ENCODE peak calls at places on chromosome 9, in eight cellular contexts. Q, W, J, M, E, T, O and H are unnamed samples.

GRCh38 chr9:91159664-91160121 is 202.0 kb downstream of the AUH start:
- DNase-seq in Q (no peak), W (no peak), J (no peak), M (peak), E (no peak), T (no peak), O (no peak), H (no peak)

GRCh38 chr9:79256691-79257213 is 315.0 kb upstream of the TLE4 start:
- DNase-seq in Q (no peak), W (peak), J (no peak), M (no peak), E (no peak), T (peak), O (no peak), H (no peak)

GRCh38 chr9:137049544-137050449 is 3.8 kb upstream of the NPDC1 start:
- DNase-seq in Q (peak), W (no peak), J (peak), M (no peak), E (no peak), T (peak), O (peak), H (peak)

GRCh38 chr9:136327313-136327971 is at the start of gene GPSM1:
- DNase-seq in Q (peak), W (no peak), J (no peak), M (peak), E (no peak), T (peak), O (no peak), H (peak)

GRCh38 chr9:134757206-134757975 is 115.8 kb downstream of the COL5A1 start:
- DNase-seq in Q (no peak), W (no peak), J (no peak), M (no peak), E (no peak), T (no peak), O (no peak), H (no peak)

GRCh38 chr9:92759990-92760893 is 4.4 kb downstream of the BICD2 start:
- DNase-seq in Q (no peak), W (no peak), J (no peak), M (peak), E (no peak), T (no peak), O (peak), H (no peak)

GRCh38 chr9:9938432-9938831 is 674.4 kb downstream of the PTPRD start:
- DNase-seq in Q (no peak), W (no peak), J (no peak), M (no peak), E (no peak), T (no peak), O (no peak), H (no peak)

GRCh38 chr9:75432888-75433287 is 344.6 kb downstream of the OSTF1 start:
- DNase-seq in Q (no peak), W (no peak), J (no peak), M (no peak), E (no peak), T (no peak), O (no peak), H (no peak)

GRCh38 chr9:16191691-16192402 is 639.0 kb downstream of the CCDC171 start:
- DNase-seq in Q (peak), W (peak), J (peak), M (peak), E (peak), T (peak), O (peak), H (peak)

GRCh38 chr9:13088734-13089427 is 190.6 kb downstream of the MPDZ start:
- DNase-seq in Q (peak), W (peak), J (peak), M (no peak), E (peak), T (peak), O (peak), H (peak)

GRCh38 chr9:74951725-74952151 is 974 bp downstream of the C9orf40 start:
- DNase-seq in Q (peak), W (peak), J (peak), M (peak), E (no peak), T (peak), O (peak), H (peak)

GRCh38 chr9:91186311-91187101 is 175.2 kb downstream of the AUH start:
- DNase-seq in Q (no peak), W (peak), J (no peak), M (no peak), E (no peak), T (peak), O (no peak), H (no peak)

GRCh38 chr9:136970361-136970760 is 6.9 kb upstream of the PTGDS start:
- DNase-seq in Q (no peak), W (no peak), J (no peak), M (no peak), E (no peak), T (no peak), O (no peak), H (no peak)

GRCh38 chr9:109387206-109387605 is 66.3 kb upstream of the EPB41L4B start:
- DNase-seq in Q (no peak), W (no peak), J (no peak), M (no peak), E (no peak), T (no peak), O (no peak), H (no peak)

GRCh38 chr9:132609184-132609583 is 26.8 kb downstream of the BARHL1 start:
- DNase-seq in Q (no peak), W (no peak), J (no peak), M (no peak), E (no peak), T (no peak), O (no peak), H (no peak)

DNA sequence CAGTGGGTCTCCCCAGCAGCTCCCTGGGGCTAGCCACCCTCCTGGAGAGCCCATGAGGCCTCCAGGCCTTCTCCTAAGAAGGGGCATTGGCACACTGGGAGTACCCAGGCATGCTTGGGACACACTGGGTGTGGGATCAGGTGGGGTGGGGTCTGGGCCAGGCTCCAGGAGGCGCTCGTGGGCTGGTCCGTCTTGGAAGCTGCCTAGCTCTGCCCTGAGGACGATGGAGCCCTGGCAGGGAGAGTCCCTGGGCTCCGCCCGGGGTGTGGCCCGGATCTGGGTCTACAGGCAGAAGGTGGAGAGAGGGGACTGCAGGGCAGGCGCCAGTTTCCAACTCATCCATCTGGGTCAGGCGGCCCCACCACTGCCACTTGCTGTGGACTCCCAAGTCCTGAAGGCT is 2.4 kb downstream of the PRRX2 start:
- DNase-seq in Q (no peak), W (no peak), J (no peak), M (no peak), E (no peak), T (no peak), O (no peak), H (no peak)
- TF ChIP-seq CTCF in Q (no peak), W (no peak), J (no peak), M (no peak), E (peak), T (no peak), O (no peak), H (no peak)

DNA sequence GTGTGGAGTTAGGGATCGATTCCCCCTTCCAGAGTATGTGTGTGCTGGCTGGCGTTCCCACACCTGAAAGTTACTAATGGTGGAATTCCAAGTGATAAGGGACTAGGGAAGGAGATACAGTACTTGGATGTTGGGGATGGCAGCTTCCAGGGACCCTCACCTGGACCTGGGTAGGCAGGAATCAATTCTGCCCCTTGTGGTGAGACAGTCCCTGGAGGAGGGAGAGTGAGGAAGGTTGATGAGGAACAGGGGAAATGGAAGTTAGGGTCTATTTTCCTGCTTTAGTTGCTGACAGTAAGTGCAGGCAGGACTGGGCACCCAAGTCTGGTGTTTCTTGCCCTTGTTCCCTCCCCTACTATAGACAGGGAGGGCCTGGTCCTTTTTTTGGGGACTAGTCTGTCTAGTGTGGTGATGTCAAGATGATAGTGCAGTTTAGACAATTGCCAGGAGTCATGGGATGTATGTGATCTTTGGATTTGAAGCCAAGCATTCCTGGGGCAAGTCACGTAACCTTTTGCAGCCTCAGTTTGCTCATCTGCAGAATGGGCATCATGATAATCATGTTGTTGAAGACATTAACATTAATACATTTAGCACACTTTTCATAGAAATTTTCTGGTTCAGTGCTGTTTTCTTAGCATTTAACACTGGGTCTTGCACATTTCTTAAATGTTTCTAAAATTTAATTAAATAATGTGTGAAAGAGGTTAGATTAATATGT is 51.7 kb downstream of the DAB2IP start:
- DNase-seq in Q (no peak), W (no peak), J (no peak), M (no peak), E (no peak), T (no peak), O (no peak), H (no peak)
- TF ChIP-seq CTCF in Q (peak), W (no peak), J (peak), M (no peak), E (peak), T (no peak), O (peak), H (no peak)

GRCh38 chr9:97376902-97377301 is 35.0 kb upstream of the TDRD7 start:
- DNase-seq in Q (no peak), W (no peak), J (no peak), M (no peak), E (no peak), T (no peak), O (no peak), H (no peak)
- TF ChIP-seq CTCF in Q (no peak), W (no peak), J (no peak), M (no peak), E (no peak), T (no peak), O (no peak), H (no peak)

GRCh38 chr9:130045657-130046450 is 2.9 kb upstream of the FNBP1 start:
- DNase-seq in Q (no peak), W (no peak), J (no peak), M (no peak), E (no peak), T (no peak), O (no peak), H (no peak)

GRCh38 chr9:130041648-130042405 is 1.2 kb downstream of the FNBP1 start:
- DNase-seq in Q (no peak), W (no peak), J (no peak), M (peak), E (no peak), T (peak), O (no peak), H (peak)

GRCh38 chr9:130042406-130042930 is 521 bp downstream of the FNBP1 start:
- DNase-seq in Q (peak), W (no peak), J (peak), M (peak), E (no peak), T (no peak), O (no peak), H (peak)

GRCh38 chr9:130042931-130043653 is at the start of gene FNBP1:
- DNase-seq in Q (peak), W (peak), J (peak), M (peak), E (peak), T (peak), O (peak), H (peak)

DNA sequence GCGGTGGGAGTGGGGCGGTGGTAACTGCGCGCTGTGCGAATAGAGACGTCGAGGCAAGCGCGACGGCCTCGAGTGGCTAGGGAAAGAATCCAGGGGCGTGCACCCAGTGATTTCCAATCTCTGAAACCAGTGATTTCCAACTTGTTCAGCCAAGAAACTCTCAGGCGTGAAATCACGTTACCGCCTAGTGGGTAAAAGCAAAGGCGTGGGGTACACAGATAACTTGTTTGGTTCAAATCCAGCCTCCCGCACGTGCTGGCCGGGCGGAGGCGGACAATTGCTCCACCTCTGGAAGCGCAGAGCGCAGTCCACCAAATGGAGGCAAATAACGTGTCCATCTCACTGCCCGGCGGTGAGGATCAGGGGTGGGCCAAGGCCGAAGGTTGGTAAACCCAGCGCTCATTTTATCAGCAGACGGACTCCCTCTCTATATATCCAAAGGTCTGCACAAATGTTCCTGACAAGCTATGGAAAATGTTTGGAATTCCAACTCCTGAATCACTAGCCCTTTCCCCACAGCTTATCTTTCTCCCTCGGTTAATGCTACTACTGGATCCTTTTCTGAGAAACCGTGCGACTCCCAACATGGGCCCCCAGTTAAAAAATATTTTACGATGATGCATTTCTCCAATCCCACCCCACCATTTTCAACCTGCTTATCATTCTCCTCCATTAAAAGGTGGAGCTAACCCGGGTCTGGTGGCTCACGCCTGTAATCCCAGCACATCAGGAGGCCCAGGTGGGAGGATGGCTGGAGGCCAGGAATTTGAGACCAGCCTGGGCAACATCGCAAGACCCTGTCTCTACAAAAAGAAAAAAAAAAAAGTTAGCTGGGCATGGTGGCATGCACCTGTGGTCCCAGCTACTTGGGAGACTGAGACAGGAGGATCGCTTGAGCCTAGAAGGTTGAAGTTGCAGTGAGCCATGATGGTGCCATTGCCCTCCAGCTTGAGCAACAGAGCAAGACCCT is 950 bp upstream of the FNBP1 start:
- DNase-seq in Q (no peak), W (peak), J (no peak), M (peak), E (no peak), T (peak), O (peak), H (peak)
- TF ChIP-seq CTCF in Q (no peak), W (no peak), J (no peak), M (peak), E (no peak), T (peak), O (no peak), H (no peak)

GRCh38 chr9:38707885-38708640 is 11.9 kb downstream of the FAM240B start:
- DNase-seq in Q (no peak), W (no peak), J (peak), M (no peak), E (no peak), T (no peak), O (no peak), H (no peak)
- TF ChIP-seq CTCF in Q (peak), W (no peak), J (peak), M (no peak), E (peak), T (no peak), O (peak), H (peak)

DNA sequence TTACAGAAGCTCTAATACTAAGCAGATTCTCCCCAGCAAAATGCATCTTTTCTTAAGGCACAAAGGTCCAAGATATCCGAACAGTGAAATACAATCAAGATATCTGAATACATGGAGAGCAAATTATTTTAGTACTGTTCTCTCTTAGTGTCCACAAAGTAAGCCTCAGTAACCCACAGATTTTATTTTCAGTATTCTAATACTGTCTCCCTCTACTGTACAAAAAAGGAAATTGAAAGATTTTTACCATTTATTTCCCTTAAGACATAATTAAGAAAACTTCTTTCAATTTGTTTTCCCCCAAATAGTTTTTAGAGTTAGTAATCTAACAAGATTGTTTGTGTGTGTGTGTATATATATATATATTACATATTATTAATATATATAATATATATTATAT is 24.7 kb upstream of the NOL6 start:
- DNase-seq in Q (no peak), W (no peak), J (peak), M (no peak), E (no peak), T (peak), O (no peak), H (no peak)
- TF ChIP-seq CTCF in Q (peak), W (peak), J (peak), M (no peak), E (no peak), T (peak), O (peak), H (peak)

GRCh38 chr9:36912620-36913019 is 121.4 kb downstream of the PAX5 start:
- DNase-seq in Q (no peak), W (no peak), J (no peak), M (no peak), E (no peak), T (no peak), O (no peak), H (no peak)

GRCh38 chr9:36913393-36914211 is 120.5 kb downstream of the PAX5 start:
- DNase-seq in Q (no peak), W (no peak), J (no peak), M (no peak), E (no peak), T (no peak), O (no peak), H (no peak)

GRCh38 chr9:36914212-36914577 is 119.9 kb downstream of the PAX5 start:
- DNase-seq in Q (no peak), W (no peak), J (no peak), M (no peak), E (no peak), T (no peak), O (no peak), H (no peak)

GRCh38 chr9:36911601-36912412 is 122.3 kb downstream of the PAX5 start:
- DNase-seq in Q (no peak), W (no peak), J (no peak), M (no peak), E (no peak), T (no peak), O (no peak), H (no peak)

DNA sequence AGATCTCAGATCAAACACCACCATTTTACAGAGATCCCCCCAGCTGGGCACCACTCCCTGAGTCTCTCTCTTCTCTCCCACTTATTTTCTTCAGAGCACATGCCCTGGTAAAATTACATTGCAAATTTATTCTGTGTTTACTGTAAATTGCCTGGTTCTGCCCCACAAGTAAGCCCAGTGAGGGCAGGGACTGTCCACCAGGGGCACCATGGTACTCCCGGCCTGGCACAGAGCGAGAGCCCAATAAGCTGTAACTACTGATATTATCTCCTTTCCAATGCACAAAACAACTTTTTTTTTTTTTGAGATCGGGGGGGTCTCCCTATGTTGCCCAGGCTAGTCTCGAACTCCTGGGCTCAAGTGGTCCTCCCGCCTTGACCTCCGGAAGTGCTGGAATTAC is 123.0 kb downstream of the PAX5 start:
- DNase-seq in Q (no peak), W (no peak), J (no peak), M (no peak), E (no peak), T (no peak), O (no peak), H (no peak)
- TF ChIP-seq CTCF in Q (no peak), W (no peak), J (peak), M (no peak), E (peak), T (no peak), O (no peak), H (no peak)

GRCh38 chr9:17789316-17789715 is 210.4 kb downstream of the SH3GL2 start:
- DNase-seq in Q (no peak), W (no peak), J (no peak), M (no peak), E (no peak), T (no peak), O (no peak), H (no peak)

GRCh38 chr9:17799383-17799782 is 220.5 kb downstream of the SH3GL2 start:
- DNase-seq in Q (no peak), W (peak), J (no peak), M (no peak), E (no peak), T (peak), O (no peak), H (no peak)

GRCh38 chr9:17795708-17796107 is 216.8 kb downstream of the SH3GL2 start:
- DNase-seq in Q (no peak), W (peak), J (no peak), M (no peak), E (no peak), T (no peak), O (no peak), H (no peak)

GRCh38 chr9:17793713-17794622 is 215.1 kb downstream of the SH3GL2 start:
- DNase-seq in Q (peak), W (no peak), J (no peak), M (no peak), E (no peak), T (no peak), O (no peak), H (no peak)
- TF ChIP-seq CTCF in Q (peak), W (peak), J (peak), M (no peak), E (peak), T (no peak), O (no peak), H (no peak)

GRCh38 chr9:122944960-122945888 is 4.4 kb downstream of the RABGAP1 start:
- DNase-seq in Q (no peak), W (no peak), J (no peak), M (no peak), E (no peak), T (peak), O (no peak), H (no peak)

GRCh38 chr9:122936883-122937282 is 3.9 kb upstream of the RABGAP1 start:
- DNase-seq in Q (no peak), W (no peak), J (no peak), M (no peak), E (no peak), T (no peak), O (no peak), H (no peak)

GRCh38 chr9:122941560-122942234 is 877 bp downstream of the RABGAP1 start:
- DNase-seq in Q (peak), W (peak), J (no peak), M (no peak), E (no peak), T (peak), O (peak), H (peak)

GRCh38 chr9:122939611-122940010 is 1.2 kb upstream of the RABGAP1 start:
- DNase-seq in Q (no peak), W (no peak), J (no peak), M (no peak), E (no peak), T (no peak), O (no peak), H (no peak)

GRCh38 chr9:122940603-122941559 is at the start of gene RABGAP1:
- DNase-seq in Q (peak), W (peak), J (peak), M (peak), E (peak), T (peak), O (peak), H (peak)
- TF ChIP-seq CTCF in Q (no peak), W (no peak), J (no peak), M (no peak), E (no peak), T (no peak), O (no peak), H (no peak)

GRCh38 chr9:93908591-93909241 is 46.4 kb downstream of the BARX1 start:
- DNase-seq in Q (no peak), W (no peak), J (peak), M (no peak), E (no peak), T (no peak), O (no peak), H (no peak)
- TF ChIP-seq CTCF in Q (no peak), W (no peak), J (no peak), M (no peak), E (no peak), T (no peak), O (no peak), H (no peak)